ENCODE peak calls at places on chromosome 10, in eight cellular contexts. E is EL, H is hepatic stellate cell, N is endothelial cell, Y is GM03348, J is fibroblast of gingiva, X is Daoy, A is vagina. R is an unnamed sample.

GRCh38 chr10:80472234-80473095 is 18.4 kb downstream of the TSPAN14 start:
- DNase-seq in E (peak; percentile 85), Y (peak; percentile 42), H (peak; percentile 74), A (no peak), J (peak; percentile 90), N (no peak), X (peak; percentile 51), R (no peak)

GRCh38 chr10:96377816-96378294 is 19.1 kb upstream of the OPALIN start:
- DNase-seq in Y (peak; percentile 66), N (no peak), X (peak; percentile 39), H (peak; percentile 19), J (no peak), E (peak; percentile 20), A (no peak), R (peak; percentile 11)

GRCh38 chr10:103284170-103284569 is 7.2 kb downstream of the INA start:
- DNase-seq in X (no peak), A (no peak), N (no peak), E (peak; percentile 54), J (peak; percentile 89), H (no peak), Y (no peak), R (no peak)

GRCh38 chr10:73991203-73991602 is 6.7 kb upstream of the VCL start:
- DNase-seq in Y (no peak), N (no peak), J (no peak), A (no peak), E (no peak), H (no peak), X (no peak), R (no peak)

GRCh38 chr10:24209946-24210491 is 1.1 kb downstream of the KIAA1217 start:
- DNase-seq in J (peak; percentile 1), H (peak; percentile 57), E (peak; percentile 58), A (no peak), N (no peak), Y (peak; percentile 51), X (peak; percentile 61), R (no peak)

GRCh38 chr10:113264333-113265131 is 288.3 kb upstream of the HABP2 start:
- DNase-seq in N (no peak), A (no peak), X (no peak), H (no peak), Y (no peak), E (no peak), J (no peak), R (no peak)

GRCh38 chr10:88092975-88093374 is 229.6 kb downstream of the PTEN start:
- DNase-seq in J (no peak), H (no peak), X (no peak), Y (no peak), A (no peak), N (no peak), E (no peak), R (no peak)

GRCh38 chr10:29926649-29927048 is 132.7 kb downstream of the JCAD start:
- DNase-seq in J (peak; percentile 63), E (peak; percentile 30), Y (peak; percentile 54), H (no peak), X (peak; percentile 37), N (no peak), A (no peak), R (no peak)

GRCh38 chr10:127525686-127526085 is 23.4 kb upstream of the NPS start:
- DNase-seq in X (no peak), N (no peak), J (no peak), A (no peak), H (no peak), E (no peak), Y (no peak), R (no peak)

GRCh38 chr10:101263146-101263837 is 34.0 kb upstream of the LBX1 start:
- DNase-seq in A (no peak), Y (no peak), H (no peak), N (no peak), E (no peak), X (no peak), J (no peak), R (no peak)

GRCh38 chr10:117666131-117666530 is 123.6 kb downstream of the EMX2 start:
- DNase-seq in E (no peak), J (no peak), X (no peak), Y (no peak), H (no peak), N (no peak), A (no peak), R (no peak)

GRCh38 chr10:86355571-86356038 is 11.0 kb downstream of the GRID1 start:
- DNase-seq in N (no peak), Y (no peak), H (no peak), J (no peak), A (no peak), E (no peak), X (no peak), R (no peak)

GRCh38 chr10:122019414-122019975 is 30.5 kb downstream of the TACC2 start:
- DNase-seq in N (no peak), A (no peak), E (no peak), H (no peak), J (no peak), Y (no peak), X (no peak), R (no peak)

GRCh38 chr10:73840403-73841301 is 29.3 kb upstream of the NDST2 start:
- DNase-seq in H (no peak), X (no peak), E (no peak), J (no peak), A (no peak), Y (no peak), N (no peak), R (no peak)

GRCh38 chr10:122706947-122707346 is 7.3 kb upstream of the C10orf120 start:
- DNase-seq in J (no peak), A (no peak), E (no peak), X (no peak), N (no peak), H (no peak), Y (no peak), R (no peak)

GRCh38 chr10:549391-549790 is 140.1 kb downstream of the DIP2C start:
- DNase-seq in H (no peak), E (no peak), X (no peak), J (no peak), Y (no peak), A (no peak), N (no peak), R (no peak)

GRCh38 chr10:4241724-4242345 is 456.8 kb upstream of the KLF6 start:
- DNase-seq in Y (peak; percentile 63), E (peak; percentile 94), X (peak; percentile 91), A (no peak), J (peak; percentile 99), H (peak; percentile 38), N (peak; percentile 18), R (no peak)

GRCh38 chr10:106355450-106355849 is 809.1 kb downstream of the SORCS1 start:
- DNase-seq in Y (no peak), A (no peak), N (peak; percentile 23), H (no peak), E (no peak), X (no peak), J (no peak), R (no peak)

GRCh38 chr10:15027741-15028140 is 16.0 kb upstream of the OLAH start:
- DNase-seq in A (no peak), J (no peak), Y (no peak), N (no peak), X (no peak), E (no peak), H (no peak), R (peak; percentile 41)

GRCh38 chr10:75034131-75034512 is 77.3 kb upstream of the SAMD8 start:
- DNase-seq in A (no peak), Y (no peak), H (no peak), E (no peak), X (no peak), J (no peak), N (no peak), R (no peak)

R was measured in K562.